ENCODE peak calls at places on chromosome 7, in seven cellular contexts. One of them, this sample, is unnamed.

GRCh38 chr7:148625342-148625741 is 34.8 kb downstream of the C7orf33 start:
- DNase-seq in dorsolateral prefrontal cortex: no peak
- DNase-seq in upper lobe of right lung: no peak
- DNase-seq in spleen: no peak
- DNase-seq in fibroblast of lung: no peak
- DNase-seq in CD8-positive, alpha-beta T cell: no peak
- DNase-seq in AG09309: no peak
- DNase-seq in this sample: no peak

GRCh38 chr7:16189026-16189715 is 232.2 kb downstream of the CRPPA start:
- DNase-seq in spleen: no peak
- DNase-seq in dorsolateral prefrontal cortex: no peak
- DNase-seq in CD8-positive, alpha-beta T cell: no peak
- DNase-seq in fibroblast of lung: peak; percentile 60
- DNase-seq in upper lobe of right lung: no peak
- DNase-seq in AG09309: peak; percentile 50
- DNase-seq in this sample: no peak

GRCh38 chr7:143362126-143362961 is at the start of gene FAM131B:
- DNase-seq in fibroblast of lung: no peak
- DNase-seq in dorsolateral prefrontal cortex: peak; percentile 80
- DNase-seq in upper lobe of right lung: no peak
- DNase-seq in AG09309: no peak
- DNase-seq in spleen: no peak
- DNase-seq in CD8-positive, alpha-beta T cell: peak; percentile 64
- DNase-seq in this sample: no peak

GRCh38 chr7:106423111-106423510 is 138.3 kb upstream of the NAMPT start:
- DNase-seq in CD8-positive, alpha-beta T cell: no peak
- DNase-seq in AG09309: no peak
- DNase-seq in spleen: no peak
- DNase-seq in upper lobe of right lung: no peak
- DNase-seq in dorsolateral prefrontal cortex: no peak
- DNase-seq in fibroblast of lung: no peak
- DNase-seq in this sample: no peak

GRCh38 chr7:116710764-116711452 is 38.9 kb downstream of the MET start:
- DNase-seq in dorsolateral prefrontal cortex: no peak
- DNase-seq in upper lobe of right lung: no peak
- DNase-seq in CD8-positive, alpha-beta T cell: no peak
- DNase-seq in spleen: no peak
- DNase-seq in fibroblast of lung: no peak
- DNase-seq in AG09309: no peak
- DNase-seq in this sample: no peak

GRCh38 chr7:69373171-69374035 is 224.9 kb upstream of the AUTS2 start:
- DNase-seq in CD8-positive, alpha-beta T cell: no peak
- DNase-seq in AG09309: peak; percentile 66
- DNase-seq in upper lobe of right lung: no peak
- DNase-seq in fibroblast of lung: peak; percentile 75
- DNase-seq in dorsolateral prefrontal cortex: no peak
- DNase-seq in spleen: no peak
- DNase-seq in this sample: no peak

GRCh38 chr7:100049441-100050291 is at the start of gene ZSCAN21:
- DNase-seq in dorsolateral prefrontal cortex: peak; percentile 92
- DNase-seq in AG09309: peak; percentile 27
- DNase-seq in CD8-positive, alpha-beta T cell: peak; percentile 91
- DNase-seq in fibroblast of lung: peak; percentile 83
- DNase-seq in spleen: peak; percentile 95
- DNase-seq in upper lobe of right lung: peak; percentile 93
- DNase-seq in this sample: peak; percentile 90

GRCh38 chr7:7808156-7808555 is 89.7 kb upstream of the RPA3 start:
- DNase-seq in AG09309: no peak
- DNase-seq in dorsolateral prefrontal cortex: no peak
- DNase-seq in CD8-positive, alpha-beta T cell: no peak
- DNase-seq in upper lobe of right lung: no peak
- DNase-seq in fibroblast of lung: peak; percentile 71
- DNase-seq in spleen: no peak
- DNase-seq in this sample: no peak

GRCh38 chr7:130865408-130866236 is 131.6 kb upstream of the KLF14 start:
- DNase-seq in CD8-positive, alpha-beta T cell: no peak
- DNase-seq in spleen: no peak
- DNase-seq in AG09309: no peak
- DNase-seq in dorsolateral prefrontal cortex: no peak
- DNase-seq in fibroblast of lung: peak; percentile 44
- DNase-seq in upper lobe of right lung: no peak
- DNase-seq in this sample: no peak

GRCh38 chr7:32298403-32299132 is 191.6 kb downstream of the LSM5 start:
- DNase-seq in upper lobe of right lung: no peak
- DNase-seq in fibroblast of lung: no peak
- DNase-seq in AG09309: no peak
- DNase-seq in dorsolateral prefrontal cortex: no peak
- DNase-seq in CD8-positive, alpha-beta T cell: no peak
- DNase-seq in spleen: no peak
- DNase-seq in this sample: peak; percentile 29

GRCh38 chr7:94375167-94375566 is 19.5 kb upstream of the COL1A2 start:
- DNase-seq in AG09309: peak; percentile 96
- DNase-seq in fibroblast of lung: peak; percentile 98
- DNase-seq in upper lobe of right lung: no peak
- DNase-seq in dorsolateral prefrontal cortex: no peak
- DNase-seq in CD8-positive, alpha-beta T cell: no peak
- DNase-seq in spleen: no peak
- DNase-seq in this sample: no peak

GRCh38 chr7:147941316-147941715 is 649.2 kb upstream of the C7orf33 start:
- DNase-seq in AG09309: no peak
- DNase-seq in upper lobe of right lung: no peak
- DNase-seq in spleen: no peak
- DNase-seq in fibroblast of lung: no peak
- DNase-seq in dorsolateral prefrontal cortex: no peak
- DNase-seq in CD8-positive, alpha-beta T cell: no peak
- DNase-seq in this sample: no peak

GRCh38 chr7:107180378-107180777 is 11.6 kb downstream of the HBP1 start:
- DNase-seq in AG09309: peak; percentile 23
- DNase-seq in fibroblast of lung: peak; percentile 69
- DNase-seq in dorsolateral prefrontal cortex: no peak
- DNase-seq in spleen: no peak
- DNase-seq in CD8-positive, alpha-beta T cell: peak; percentile 64
- DNase-seq in upper lobe of right lung: no peak
- DNase-seq in this sample: no peak

GRCh38 chr7:100629117-100629711 is 12.1 kb downstream of the TFR2 start:
- DNase-seq in upper lobe of right lung: no peak
- DNase-seq in AG09309: no peak
- DNase-seq in spleen: no peak
- DNase-seq in CD8-positive, alpha-beta T cell: no peak
- DNase-seq in dorsolateral prefrontal cortex: no peak
- DNase-seq in fibroblast of lung: no peak
- DNase-seq in this sample: no peak

GRCh38 chr7:38744746-38745145 is 113.6 kb upstream of the AMPH start:
- DNase-seq in CD8-positive, alpha-beta T cell: no peak
- DNase-seq in dorsolateral prefrontal cortex: no peak
- DNase-seq in upper lobe of right lung: no peak
- DNase-seq in AG09309: peak; percentile 7
- DNase-seq in spleen: no peak
- DNase-seq in fibroblast of lung: peak; percentile 70
- DNase-seq in this sample: no peak

GRCh38 chr7:55569797-55570196 is 2.5 kb downstream of the VOPP1 start:
- DNase-seq in fibroblast of lung: no peak
- DNase-seq in spleen: no peak
- DNase-seq in upper lobe of right lung: no peak
- DNase-seq in CD8-positive, alpha-beta T cell: no peak
- DNase-seq in AG09309: no peak
- DNase-seq in dorsolateral prefrontal cortex: no peak
- DNase-seq in this sample: no peak

GRCh38 chr7:150919160-150919559 is 59.0 kb downstream of the KCNH2 start:
- DNase-seq in fibroblast of lung: no peak
- DNase-seq in spleen: no peak
- DNase-seq in AG09309: no peak
- DNase-seq in CD8-positive, alpha-beta T cell: no peak
- DNase-seq in upper lobe of right lung: no peak
- DNase-seq in dorsolateral prefrontal cortex: no peak
- DNase-seq in this sample: no peak

GRCh38 chr7:157427811-157428553 is 91.2 kb downstream of the DNAJB6 start:
- DNase-seq in spleen: peak; percentile 62
- DNase-seq in dorsolateral prefrontal cortex: peak; percentile 35
- DNase-seq in CD8-positive, alpha-beta T cell: no peak
- DNase-seq in AG09309: no peak
- DNase-seq in fibroblast of lung: no peak
- DNase-seq in upper lobe of right lung: peak; percentile 64
- DNase-seq in this sample: no peak

GRCh38 chr7:157428554-157428945 is 91.7 kb downstream of the DNAJB6 start:
- DNase-seq in AG09309: no peak
- DNase-seq in dorsolateral prefrontal cortex: peak; percentile 30
- DNase-seq in spleen: peak; percentile 71
- DNase-seq in CD8-positive, alpha-beta T cell: no peak
- DNase-seq in fibroblast of lung: no peak
- DNase-seq in upper lobe of right lung: peak; percentile 55
- DNase-seq in this sample: no peak

GRCh38 chr7:157429680-157430224 is 92.9 kb downstream of the DNAJB6 start:
- DNase-seq in fibroblast of lung: no peak
- DNase-seq in AG09309: no peak
- DNase-seq in spleen: no peak
- DNase-seq in CD8-positive, alpha-beta T cell: no peak
- DNase-seq in dorsolateral prefrontal cortex: no peak
- DNase-seq in upper lobe of right lung: no peak
- DNase-seq in this sample: no peak

GRCh38 chr7:157430721-157431120 is 93.9 kb downstream of the DNAJB6 start:
- DNase-seq in fibroblast of lung: no peak
- DNase-seq in dorsolateral prefrontal cortex: no peak
- DNase-seq in AG09309: no peak
- DNase-seq in CD8-positive, alpha-beta T cell: no peak
- DNase-seq in spleen: no peak
- DNase-seq in upper lobe of right lung: no peak
- DNase-seq in this sample: no peak

GRCh38 chr7:157429001-157429679 is 92.3 kb downstream of the DNAJB6 start:
- DNase-seq in fibroblast of lung: no peak
- DNase-seq in AG09309: no peak
- DNase-seq in CD8-positive, alpha-beta T cell: no peak
- DNase-seq in dorsolateral prefrontal cortex: peak; percentile 36
- DNase-seq in spleen: peak; percentile 61
- DNase-seq in upper lobe of right lung: peak; percentile 55
- DNase-seq in this sample: peak; percentile 52
- TF ChIP-seq CTCF in fibroblast of lung: no peak
- TF ChIP-seq CTCF in AG09309: no peak
- TF ChIP-seq CTCF in CD8-positive, alpha-beta T cell: no peak
- TF ChIP-seq CTCF in dorsolateral prefrontal cortex: no peak
- TF ChIP-seq CTCF in spleen: no peak
- TF ChIP-seq CTCF in upper lobe of right lung: no peak
- TF ChIP-seq CTCF in this sample: no peak

GRCh38 chr7:31129067-31129466 is 77.0 kb downstream of the ADCYAP1R1 start:
- DNase-seq in CD8-positive, alpha-beta T cell: peak; percentile 25
- DNase-seq in AG09309: no peak
- DNase-seq in fibroblast of lung: no peak
- DNase-seq in dorsolateral prefrontal cortex: no peak
- DNase-seq in spleen: no peak
- DNase-seq in upper lobe of right lung: no peak
- DNase-seq in this sample: no peak
- TF ChIP-seq CTCF in CD8-positive, alpha-beta T cell: no peak
- TF ChIP-seq CTCF in AG09309: peak; percentile 9
- TF ChIP-seq CTCF in fibroblast of lung: no peak
- TF ChIP-seq CTCF in dorsolateral prefrontal cortex: no peak
- TF ChIP-seq CTCF in spleen: no peak
- TF ChIP-seq CTCF in upper lobe of right lung: no peak
- TF ChIP-seq CTCF in this sample: no peak

GRCh38 chr7:82741493-82741892 is 297.9 kb upstream of the CACNA2D1 start:
- DNase-seq in upper lobe of right lung: no peak
- DNase-seq in spleen: no peak
- DNase-seq in dorsolateral prefrontal cortex: no peak
- DNase-seq in CD8-positive, alpha-beta T cell: no peak
- DNase-seq in AG09309: no peak
- DNase-seq in fibroblast of lung: no peak
- DNase-seq in this sample: no peak

GRCh38 chr7:82742163-82742562 is 298.6 kb upstream of the CACNA2D1 start:
- DNase-seq in spleen: no peak
- DNase-seq in fibroblast of lung: no peak
- DNase-seq in CD8-positive, alpha-beta T cell: no peak
- DNase-seq in AG09309: no peak
- DNase-seq in upper lobe of right lung: no peak
- DNase-seq in dorsolateral prefrontal cortex: no peak
- DNase-seq in this sample: no peak

GRCh38 chr7:82736633-82737032 is 293.1 kb upstream of the CACNA2D1 start:
- DNase-seq in fibroblast of lung: no peak
- DNase-seq in spleen: no peak
- DNase-seq in AG09309: no peak
- DNase-seq in CD8-positive, alpha-beta T cell: no peak
- DNase-seq in dorsolateral prefrontal cortex: no peak
- DNase-seq in upper lobe of right lung: no peak
- DNase-seq in this sample: no peak

GRCh38 chr7:82745117-82745516 is 301.5 kb upstream of the CACNA2D1 start:
- DNase-seq in fibroblast of lung: peak; percentile 52
- DNase-seq in dorsolateral prefrontal cortex: no peak
- DNase-seq in CD8-positive, alpha-beta T cell: no peak
- DNase-seq in AG09309: no peak
- DNase-seq in spleen: no peak
- DNase-seq in upper lobe of right lung: no peak
- DNase-seq in this sample: no peak

DNA sequence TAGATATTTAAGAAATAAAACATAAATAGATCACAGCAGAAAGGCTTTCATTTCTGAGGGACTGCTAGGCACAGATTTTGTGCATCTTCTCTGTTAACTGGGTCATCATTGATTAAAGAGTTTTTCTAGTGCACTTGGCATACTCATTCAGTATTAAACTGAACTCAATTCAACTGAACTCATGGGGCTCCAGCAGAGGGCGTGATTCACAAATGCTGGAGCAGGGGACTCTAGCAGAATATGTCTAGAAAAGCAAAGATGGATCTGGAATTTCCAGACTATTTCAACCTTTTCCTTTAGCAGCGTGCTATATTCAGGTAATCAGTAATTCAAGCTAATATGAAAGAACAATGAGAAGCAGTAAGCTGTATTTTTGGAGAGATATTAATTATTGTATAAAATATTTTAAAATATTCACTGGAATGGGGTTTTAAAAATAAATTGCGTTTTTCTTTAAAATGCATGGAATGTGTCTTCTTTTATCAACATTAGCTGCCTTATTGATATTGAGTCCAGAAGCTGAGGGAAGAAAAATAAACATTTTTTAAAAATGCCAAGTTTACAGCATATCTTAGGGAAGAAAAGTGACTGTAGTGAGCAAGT is 296.8 kb upstream of the CACNA2D1 start:
- DNase-seq in dorsolateral prefrontal cortex: no peak
- DNase-seq in upper lobe of right lung: no peak
- DNase-seq in CD8-positive, alpha-beta T cell: no peak
- DNase-seq in AG09309: no peak
- DNase-seq in spleen: no peak
- DNase-seq in fibroblast of lung: peak; percentile 55
- DNase-seq in this sample: no peak
- TF ChIP-seq CTCF in dorsolateral prefrontal cortex: peak; percentile 34
- TF ChIP-seq CTCF in upper lobe of right lung: peak; percentile 44
- TF ChIP-seq CTCF in CD8-positive, alpha-beta T cell: no peak
- TF ChIP-seq CTCF in AG09309: peak; percentile 85
- TF ChIP-seq CTCF in spleen: no peak
- TF ChIP-seq CTCF in fibroblast of lung: peak; percentile 79
- TF ChIP-seq CTCF in this sample: peak; percentile 88

DNA sequence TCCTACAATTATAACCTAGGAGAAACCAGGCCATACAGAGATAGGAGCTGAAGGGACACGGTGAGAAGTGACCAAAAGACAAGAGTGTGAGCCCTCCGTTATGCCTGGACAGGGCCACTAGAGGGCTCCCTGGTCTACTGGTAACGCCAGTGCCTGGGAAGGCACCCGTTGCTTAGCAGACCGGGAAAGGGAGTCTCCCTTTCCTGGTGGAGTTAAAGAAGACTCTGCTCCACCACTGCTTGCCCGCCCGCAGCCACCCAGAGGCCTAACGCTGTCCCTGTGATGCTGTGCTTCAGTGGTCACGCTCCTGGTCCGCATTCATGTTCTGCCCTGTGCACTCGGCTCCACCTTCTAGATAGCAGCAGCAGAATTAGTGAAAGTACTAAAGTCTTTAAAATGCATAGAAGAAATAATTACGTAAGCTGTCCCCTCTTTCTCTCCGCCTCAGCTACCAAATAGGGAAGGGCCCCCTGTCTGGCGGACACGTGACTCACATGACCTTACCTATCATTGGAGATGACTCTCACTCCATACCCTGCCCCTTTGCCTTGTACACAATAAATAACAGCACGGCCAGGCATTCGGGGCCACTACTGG is 34.8 kb downstream of the GRID2IP start:
- DNase-seq in upper lobe of right lung: peak; percentile 88
- DNase-seq in fibroblast of lung: peak; percentile 71
- DNase-seq in AG09309: peak; percentile 52
- DNase-seq in spleen: peak; percentile 91
- DNase-seq in CD8-positive, alpha-beta T cell: peak; percentile 76
- DNase-seq in dorsolateral prefrontal cortex: peak; percentile 86
- DNase-seq in this sample: no peak
- TF ChIP-seq CTCF in upper lobe of right lung: peak; percentile 91
- TF ChIP-seq CTCF in fibroblast of lung: peak; percentile 94
- TF ChIP-seq CTCF in AG09309: peak; percentile 92
- TF ChIP-seq CTCF in spleen: peak; percentile 80
- TF ChIP-seq CTCF in CD8-positive, alpha-beta T cell: peak; percentile 84
- TF ChIP-seq CTCF in dorsolateral prefrontal cortex: peak; percentile 88
- TF ChIP-seq CTCF in this sample: peak; percentile 77

This sample was measured in D721Med.